ENCODE peak calls at places on chromosomes 1 and 21, in ten cellular contexts. I is heart right ventricle; L is transverse colon; Z is lower lobe of right lung; T is CD4-positive, alpha-beta T cell; E is esophagus squamous epithelium; Q is cardiac muscle cell; C is BJ; P is AG09309; G is CD8-positive, alpha-beta T cell. Y is an unnamed sample.

GRCh38 chr1:225691861-225692516 is 39.1 kb upstream of the ENAH start:
- DNase-seq in P (no peak), I (no peak), G (no peak), Q (no peak), L (no peak), E (no peak), T (no peak), C (no peak), Z (no peak), Y (no peak)

GRCh38 chr21:36526104-36526503 is 46.2 kb upstream of the CLDN14 start:
- DNase-seq in G (no peak), T (no peak), I (no peak), E (no peak), Z (no peak), L (no peak), C (no peak), P (no peak), Q (no peak), Y (no peak)

GRCh38 chr1:61098906-61099437 is 16.6 kb downstream of the NFIA start:
- DNase-seq in L (no peak), G (no peak), C (no peak), P (no peak), E (no peak), T (no peak), Z (no peak), Q (no peak), I (no peak), Y (no peak)

GRCh38 chr1:101311146-101311892 is 74.5 kb downstream of the S1PR1 start:
- DNase-seq in P (no peak), L (no peak), C (no peak), Q (no peak), I (no peak), E (no peak), Z (no peak), G (no peak), T (no peak), Y (no peak)

GRCh38 chr1:185267278-185267677 is 49.8 kb downstream of the IVNS1ABP start:
- DNase-seq in P (no peak), C (no peak), Q (no peak), G (no peak), Z (no peak), L (no peak), I (no peak), T (no peak), E (no peak), Y (no peak)

GRCh38 chr21:39721885-39722284 is 23.1 kb upstream of the IGSF5 start:
- DNase-seq in P (no peak), T (no peak), I (no peak), Q (no peak), C (no peak), G (no peak), L (peak; percentile 34), Z (no peak), E (no peak), Y (no peak)

GRCh38 chr1:152817309-152817708 is 5.5 kb downstream of the LCE1B start:
- DNase-seq in P (no peak), T (no peak), I (no peak), E (no peak), Z (no peak), Q (no peak), G (no peak), L (no peak), C (no peak), Y (no peak)

GRCh38 chr1:93905051-93905450 is 4.2 kb downstream of the GCLM start:
- DNase-seq in Q (no peak), E (no peak), I (no peak), T (no peak), L (no peak), P (no peak), Z (no peak), C (no peak), G (no peak), Y (no peak)

GRCh38 chr1:162690672-162691434 is 58.6 kb downstream of the DDR2 start:
- DNase-seq in T (no peak), L (peak; percentile 35), P (peak; percentile 91), E (no peak), G (no peak), I (peak; percentile 41), Z (no peak), Q (peak; percentile 9), C (peak; percentile 97), Y (no peak)

GRCh38 chr1:57124768-57125446 is 159.1 kb upstream of the C8B start:
- DNase-seq in Q (no peak), T (no peak), I (no peak), G (no peak), L (no peak), E (no peak), C (no peak), P (no peak), Z (no peak), Y (no peak)

GRCh38 chr1:57131701-57132394 is 166.0 kb upstream of the C8B start:
- DNase-seq in G (no peak), T (no peak), L (no peak), E (no peak), P (no peak), C (no peak), Q (no peak), Z (no peak), I (no peak), Y (no peak)

GRCh38 chr1:57131257-57131656 is 165.4 kb upstream of the C8B start:
- DNase-seq in Z (no peak), E (no peak), Q (no peak), I (no peak), P (no peak), L (no peak), T (no peak), C (no peak), G (no peak), Y (no peak)

GRCh38 chr1:57124170-57124569 is 158.4 kb upstream of the C8B start:
- DNase-seq in G (no peak), E (no peak), T (no peak), I (no peak), Q (no peak), L (no peak), Z (no peak), P (no peak), C (no peak), Y (no peak)

GRCh38 chr1:57127976-57128375 is 162.2 kb upstream of the C8B start:
- DNase-seq in P (no peak), L (no peak), C (no peak), I (no peak), G (no peak), Q (no peak), E (no peak), T (no peak), Z (no peak), Y (no peak)
- TF ChIP-seq CTCF in P (no peak), L (no peak), C (no peak), I (no peak), G (no peak), Q (no peak), E (no peak), T (no peak), Z (no peak), Y (no peak)

GRCh38 chr1:81813691-81814090 is 13.0 kb downstream of the ADGRL2 start:
- DNase-seq in I (no peak), Q (peak; percentile 12), L (no peak), E (no peak), G (no peak), Z (no peak), P (no peak), C (no peak), T (no peak), Y (no peak)

GRCh38 chr1:81809808-81810207 is 9.1 kb downstream of the ADGRL2 start:
- DNase-seq in E (no peak), Q (no peak), P (no peak), Z (no peak), G (no peak), T (no peak), C (no peak), I (no peak), L (no peak), Y (no peak)

GRCh38 chr1:81808760-81809159 is 8.0 kb downstream of the ADGRL2 start:
- DNase-seq in L (no peak), T (no peak), Z (no peak), C (no peak), Q (peak; percentile 37), I (no peak), P (no peak), G (no peak), E (no peak), Y (no peak)

GRCh38 chr1:81812712-81813111 is 12.0 kb downstream of the ADGRL2 start:
- DNase-seq in L (no peak), I (no peak), P (no peak), C (no peak), G (no peak), Q (peak; percentile 13), E (no peak), T (no peak), Z (no peak), Y (no peak)

GRCh38 chr1:81811757-81812371 is 11.1 kb downstream of the ADGRL2 start:
- DNase-seq in Z (no peak), G (no peak), E (no peak), C (no peak), P (no peak), I (no peak), Q (no peak), T (no peak), L (no peak), Y (no peak)
- TF ChIP-seq CTCF in Z (no peak), G (no peak), E (peak; percentile 27), C (peak; percentile 18), P (peak; percentile 11), I (peak; percentile 43), Q (peak; percentile 31), T (no peak), L (no peak), Y (peak; percentile 0)

GRCh38 chr1:195806060-195806459 is 802.2 kb downstream of the KCNT2 start:
- DNase-seq in Z (no peak), G (no peak), P (no peak), I (no peak), C (no peak), L (no peak), T (no peak), E (no peak), Q (no peak), Y (no peak)

GRCh38 chr1:195799016-195799415 is 809.2 kb downstream of the KCNT2 start:
- DNase-seq in Z (no peak), G (no peak), Q (no peak), E (no peak), P (no peak), L (no peak), T (no peak), C (no peak), I (no peak), Y (no peak)

DNA sequence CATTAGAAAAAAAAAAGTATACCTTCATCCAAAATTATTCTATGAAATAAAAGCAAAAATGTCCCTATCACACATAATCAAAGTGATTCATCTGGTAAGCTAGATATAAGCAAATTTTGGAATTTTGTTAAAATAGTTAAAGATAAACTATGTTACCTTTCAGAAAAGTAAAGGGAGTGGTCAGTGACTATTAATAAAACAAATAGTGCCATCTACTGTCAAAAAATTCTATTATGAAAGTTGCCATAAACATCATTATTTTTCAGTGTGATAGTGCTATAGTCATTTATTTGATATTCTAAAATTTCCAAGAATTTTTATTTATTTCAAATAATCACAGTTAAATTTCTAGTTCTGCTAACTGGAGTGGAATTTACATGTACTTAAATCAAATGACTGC is 803.7 kb downstream of the KCNT2 start:
- DNase-seq in Q (no peak), T (no peak), P (no peak), L (no peak), G (no peak), I (no peak), C (no peak), Z (no peak), E (no peak), Y (no peak)
- TF ChIP-seq CTCF in Q (no peak), T (no peak), P (no peak), L (no peak), G (no peak), I (no peak), C (no peak), Z (no peak), E (peak; percentile 30), Y (no peak)

GRCh38 chr21:34857874-34858273 is 189.1 kb downstream of the CLIC6 start:
- DNase-seq in L (no peak), Z (no peak), I (no peak), C (no peak), P (no peak), E (no peak), G (no peak), Q (no peak), T (no peak), Y (no peak)
- TF ChIP-seq CTCF in L (no peak), Z (no peak), I (no peak), C (peak; percentile 43), P (peak; percentile 30), E (no peak), G (no peak), Q (peak; percentile 22), T (no peak), Y (no peak)